ENCODE peak calls at places on chromosomes 7 and 10, in nine cellular contexts. Q is GM12865, R is WTC11, T is astrocyte of the spinal cord, U is Caco-2, I is AG04450, L is progenitor cell of endocrine pancreas, H is astrocyte of the cerebellum, E is endothelial cell. Z is an unnamed sample.

GRCh38 chr10:107553470-107553869 is 389.0 kb upstream of the SORCS1 start:
- DNase-seq in Q (peak), R (no peak), T (peak), U (no peak), I (no peak), L (no peak), H (peak), E (no peak), Z (no peak)

GRCh38 chr7:35430547-35431153 is 176.8 kb upstream of the TBX20 start:
- DNase-seq in Q (peak), R (peak), T (no peak), U (no peak), I (no peak), L (no peak), H (no peak), E (no peak), Z (no peak)

GRCh38 chr7:29077181-29077580 is 69.2 kb downstream of the CPVL start:
- DNase-seq in Q (no peak), R (no peak), T (no peak), U (no peak), I (no peak), L (no peak), H (no peak), E (no peak), Z (no peak)

GRCh38 chr10:30063098-30063497 is 3.7 kb upstream of the JCAD start:
- DNase-seq in Q (no peak), R (no peak), T (peak), U (no peak), I (peak), L (no peak), H (no peak), E (no peak), Z (no peak)

GRCh38 chr7:151085329-151085690 is 965 bp upstream of the AGAP3 start:
- DNase-seq in Q (no peak), R (no peak), T (no peak), U (no peak), I (no peak), L (no peak), H (no peak), E (no peak), Z (no peak)

GRCh38 chr7:90804370-90804769 is 208.2 kb downstream of the CDK14 start:
- DNase-seq in Q (no peak), R (no peak), T (no peak), U (no peak), I (no peak), L (no peak), H (no peak), E (no peak), Z (no peak)

GRCh38 chr7:102101926-102102325 is 184.7 kb upstream of the SH2B2 start:
- DNase-seq in Q (no peak), R (no peak), T (no peak), U (no peak), I (no peak), L (no peak), H (no peak), E (no peak), Z (no peak)

GRCh38 chr7:80324032-80324431 is 187.8 kb downstream of the GNAT3 start:
- DNase-seq in Q (no peak), R (no peak), T (peak), U (no peak), I (no peak), L (no peak), H (peak), E (no peak), Z (no peak)

GRCh38 chr7:51949726-51950644 is 633.4 kb upstream of the COBL start:
- DNase-seq in Q (no peak), R (peak), T (peak), U (no peak), I (no peak), L (no peak), H (peak), E (no peak), Z (peak)

GRCh38 chr10:122648599-122649428 is 50.8 kb downstream of the C10orf120 start:
- DNase-seq in Q (peak), R (peak), T (peak), U (peak), I (peak), L (peak), H (peak), E (peak), Z (peak)

GRCh38 chr7:75727881-75728592 is 10.7 kb downstream of the HIP1 start:
- DNase-seq in Q (peak), R (no peak), T (peak), U (no peak), I (no peak), L (no peak), H (no peak), E (no peak), Z (no peak)

GRCh38 chr10:95790982-95791381 is 35.0 kb downstream of the ENTPD1 start:
- DNase-seq in Q (peak), R (no peak), T (no peak), U (no peak), I (no peak), L (no peak), H (no peak), E (no peak), Z (no peak)

DNA sequence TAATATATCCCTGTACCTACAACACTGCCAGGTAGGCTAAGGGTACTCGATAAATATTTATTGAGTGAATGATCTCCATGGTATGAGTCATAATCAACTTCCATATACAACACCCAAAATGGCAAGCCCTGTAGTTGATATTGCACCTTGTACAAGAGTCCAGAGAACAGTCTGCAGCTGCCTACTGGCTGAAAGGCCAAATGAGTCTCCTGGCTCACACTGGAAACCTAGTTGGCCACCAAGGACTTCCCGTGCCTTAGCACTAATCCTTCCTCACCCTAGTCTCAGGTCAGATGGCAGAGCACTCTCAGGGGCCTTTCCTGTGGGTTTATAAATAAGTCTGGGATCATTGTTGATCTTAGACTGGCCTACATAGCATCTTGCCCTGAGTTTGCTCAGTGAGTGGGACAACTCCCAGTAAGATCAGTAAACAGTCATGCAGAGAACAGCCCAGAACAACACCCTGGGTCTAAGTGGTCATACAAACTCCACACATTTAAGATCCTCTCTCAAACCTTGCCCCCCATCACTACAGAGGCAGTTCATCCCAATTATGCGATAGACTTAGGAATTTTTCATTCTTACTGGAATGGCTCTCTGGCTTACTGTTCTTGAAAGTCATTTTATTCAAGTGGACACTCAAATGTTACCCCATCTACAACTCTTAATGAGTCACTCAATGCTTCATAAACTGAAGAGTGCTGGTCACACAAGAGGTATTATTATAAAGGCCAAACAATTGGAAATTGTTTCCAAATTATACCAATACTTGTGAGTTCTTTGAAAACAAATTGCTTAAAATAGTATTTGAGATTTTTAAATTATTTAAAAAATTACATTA is 14.7 kb upstream of the SLC16A9 start:
- DNase-seq in Q (no peak), R (no peak), T (no peak), U (no peak), I (no peak), L (no peak), H (no peak), E (no peak), Z (no peak)
- TF ChIP-seq CTCF in Q (no peak), R (no peak), T (no peak), U (no peak), I (no peak), L (no peak), H (no peak), E (no peak), Z (no peak)

GRCh38 chr10:89221919-89222318 is 14.8 kb upstream of the CH25H start:
- DNase-seq in Q (no peak), R (no peak), T (no peak), U (no peak), I (no peak), L (no peak), H (no peak), E (no peak), Z (no peak)

GRCh38 chr10:89219512-89220218 is 12.5 kb upstream of the CH25H start:
- DNase-seq in Q (no peak), R (no peak), T (no peak), U (no peak), I (no peak), L (no peak), H (no peak), E (no peak), Z (no peak)

GRCh38 chr10:89228962-89229361 is 21.8 kb upstream of the CH25H start:
- DNase-seq in Q (no peak), R (no peak), T (no peak), U (no peak), I (no peak), L (no peak), H (no peak), E (no peak), Z (no peak)

GRCh38 chr10:89228136-89228535 is 21.0 kb upstream of the CH25H start:
- DNase-seq in Q (no peak), R (no peak), T (no peak), U (no peak), I (no peak), L (no peak), H (no peak), E (no peak), Z (no peak)

DNA sequence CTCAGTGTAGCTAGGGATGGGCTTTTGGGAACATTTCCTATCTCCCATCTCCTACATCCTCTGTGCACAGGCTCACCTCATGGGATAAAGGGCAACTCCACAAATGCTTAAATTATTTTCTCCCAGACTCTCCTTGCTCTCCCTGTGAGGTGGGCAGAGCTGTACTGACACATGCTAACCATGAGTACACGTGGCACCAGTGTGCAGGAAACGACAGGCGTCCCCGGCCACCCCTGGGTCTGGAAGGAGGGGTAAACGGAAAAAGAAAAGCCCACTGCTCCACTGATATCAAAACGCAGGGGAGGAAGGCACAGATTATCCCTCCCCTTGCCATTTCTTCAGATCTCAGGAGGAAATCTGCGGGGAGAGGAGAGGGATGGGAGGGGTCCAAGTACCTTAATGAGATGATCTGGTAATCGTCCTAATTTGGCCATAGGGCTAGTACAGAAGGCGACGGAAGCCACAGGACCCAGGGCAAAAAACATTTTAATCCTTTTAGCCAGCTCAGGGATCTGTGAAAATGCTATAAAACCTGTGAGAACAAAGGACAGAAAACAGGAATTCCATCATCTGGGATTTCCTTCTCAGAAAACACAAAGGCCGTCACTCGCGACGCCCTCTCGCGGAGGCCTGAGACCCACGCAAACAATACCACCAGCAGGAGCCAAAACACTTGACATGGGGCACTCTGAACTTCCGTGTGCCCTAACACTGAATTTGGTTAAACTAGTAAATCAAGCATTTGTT is 17.8 kb upstream of the CH25H start:
- DNase-seq in Q (no peak), R (no peak), T (no peak), U (no peak), I (no peak), L (no peak), H (no peak), E (peak), Z (no peak)
- TF ChIP-seq CTCF in Q (no peak), R (no peak), T (peak), U (no peak), I (no peak), L (peak), H (peak), E (peak), Z (peak)

GRCh38 chr10:62297857-62298256 is 29.2 kb upstream of the RTKN2 start:
- DNase-seq in Q (no peak), R (no peak), T (no peak), U (no peak), I (no peak), L (no peak), H (no peak), E (no peak), Z (no peak)
- TF ChIP-seq CTCF in Q (no peak), R (no peak), T (no peak), U (no peak), I (no peak), L (no peak), H (no peak), E (no peak), Z (no peak)

DNA sequence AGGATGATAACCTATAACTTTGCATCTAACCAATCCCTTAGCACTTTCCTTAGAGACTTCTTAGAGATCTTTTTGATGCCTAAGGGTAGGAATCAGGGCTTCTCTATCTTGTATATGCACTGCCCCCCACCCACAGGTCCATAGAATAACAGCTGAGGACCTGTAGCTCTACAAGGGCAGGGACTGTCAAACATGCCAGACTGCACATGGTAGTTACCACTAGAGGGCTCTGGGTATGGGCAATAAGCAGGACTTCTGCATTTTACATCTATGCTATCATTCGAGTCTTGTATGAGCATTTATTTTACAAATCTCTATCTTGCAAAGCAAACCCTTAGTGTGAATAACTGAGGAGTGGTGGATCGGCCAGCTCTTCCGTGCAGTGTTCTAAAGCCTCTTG is 219.1 kb downstream of the WDR11 start:
- DNase-seq in Q (peak), R (peak), T (no peak), U (peak), I (no peak), L (no peak), H (no peak), E (peak), Z (no peak)
- TF ChIP-seq CTCF in Q (peak), R (peak), T (no peak), U (peak), I (no peak), L (peak), H (no peak), E (peak), Z (peak)

DNA sequence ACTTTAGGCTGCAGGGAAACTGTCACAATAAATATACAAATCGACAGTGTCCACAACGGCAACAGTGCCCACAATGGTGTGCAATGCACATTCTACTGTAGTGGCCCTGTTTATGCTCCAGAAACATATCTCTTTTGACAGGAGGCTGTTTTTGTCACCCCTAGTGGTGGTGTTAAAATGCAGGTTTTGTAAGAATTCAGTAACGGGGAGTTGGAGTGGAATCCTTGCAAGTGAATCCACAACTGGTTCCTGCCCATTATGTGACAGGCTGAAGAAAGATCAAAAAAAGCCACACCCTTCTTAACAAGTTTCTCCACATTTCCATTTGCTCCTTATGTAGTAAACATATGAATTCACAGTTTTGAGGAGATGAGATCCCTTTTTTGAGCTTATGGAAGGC is 58.5 kb downstream of the BEND7 start:
- DNase-seq in Q (no peak), R (no peak), T (no peak), U (no peak), I (no peak), L (no peak), H (no peak), E (no peak), Z (no peak)
- TF ChIP-seq CTCF in Q (peak), R (peak), T (no peak), U (no peak), I (no peak), L (peak), H (no peak), E (no peak), Z (peak)

DNA sequence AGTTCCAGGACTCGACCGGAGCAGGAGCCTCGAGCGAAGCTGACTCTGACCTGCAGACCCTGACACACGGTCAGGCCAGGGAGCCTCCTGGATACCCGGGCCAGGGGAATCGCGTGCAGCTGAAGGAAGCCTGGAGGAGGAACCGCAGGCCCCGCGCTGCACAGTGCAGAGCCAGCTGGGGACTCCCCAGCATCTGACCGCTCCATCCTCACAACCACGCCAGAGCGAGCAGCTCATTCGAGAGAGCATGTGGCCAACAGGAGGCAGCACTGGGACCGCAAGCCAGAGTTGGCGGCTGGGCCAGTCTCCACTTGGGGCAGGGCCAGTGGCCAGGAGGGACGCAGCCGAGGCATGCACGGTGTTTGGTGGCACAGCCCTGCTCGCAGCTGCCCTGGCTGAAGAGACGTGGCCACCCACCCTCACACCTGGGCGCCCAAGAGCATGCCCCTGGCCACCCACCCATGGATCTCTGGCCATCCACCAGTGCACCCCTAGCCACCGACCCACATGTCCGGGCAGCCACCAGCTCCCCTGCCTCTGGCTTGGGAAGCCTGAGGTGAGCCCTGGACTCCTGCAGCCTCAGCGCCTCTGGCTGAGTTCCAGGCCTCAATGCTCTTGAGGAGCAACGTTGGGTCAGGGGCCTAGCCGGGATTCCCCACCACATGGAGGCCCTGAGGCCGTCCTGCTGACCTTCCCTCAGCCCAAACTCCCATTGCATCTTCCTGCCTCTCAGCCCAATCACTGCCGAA is 213.9 kb downstream of the ELFN1 start:
- DNase-seq in Q (no peak), R (peak), T (no peak), U (no peak), I (no peak), L (no peak), H (no peak), E (no peak), Z (no peak)
- TF ChIP-seq CTCF in Q (no peak), R (no peak), T (peak), U (no peak), I (no peak), L (no peak), H (no peak), E (no peak), Z (no peak)

DNA sequence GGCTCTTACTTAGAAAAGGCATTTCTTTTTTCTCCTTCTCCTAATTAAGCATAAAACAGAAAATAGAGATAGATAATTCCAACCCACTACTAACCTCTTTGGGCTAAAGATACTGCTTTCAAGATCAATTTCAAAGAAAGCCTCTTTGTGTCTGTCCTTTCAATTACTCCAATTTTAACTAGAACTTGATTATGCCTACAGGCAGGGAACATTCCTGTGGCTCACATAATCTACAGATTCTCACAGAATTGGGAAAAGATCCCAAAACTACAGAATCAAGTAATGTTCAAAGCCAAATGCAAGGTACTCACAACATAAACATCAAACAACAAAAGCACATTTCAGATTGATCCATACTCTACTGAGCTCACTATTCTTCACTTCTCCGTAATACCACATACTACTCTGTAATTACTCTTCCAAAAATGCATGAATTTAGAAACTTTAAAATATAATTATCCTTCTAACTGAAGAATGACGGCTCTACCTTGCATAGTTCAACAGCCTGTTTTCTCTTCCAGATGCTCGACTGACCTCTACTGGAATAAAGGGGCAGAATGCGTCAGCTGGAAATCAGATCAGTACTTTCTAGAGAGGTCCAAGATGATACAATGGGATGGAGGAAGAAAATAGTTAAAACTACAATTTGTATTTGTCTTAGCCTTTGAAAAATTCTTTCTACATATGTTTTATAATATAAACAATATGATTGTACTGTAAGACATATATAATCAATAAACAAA is 3.9 kb downstream of the MTERF1 start:
- DNase-seq in Q (no peak), R (no peak), T (no peak), U (no peak), I (no peak), L (no peak), H (no peak), E (no peak), Z (no peak)
- TF ChIP-seq CTCF in Q (no peak), R (no peak), T (peak), U (no peak), I (peak), L (peak), H (peak), E (no peak), Z (peak)

GRCh38 chr10:128115356-128115755 is 10.9 kb downstream of the MKI67 start:
- DNase-seq in Q (no peak), R (no peak), T (no peak), U (no peak), I (no peak), L (no peak), H (no peak), E (no peak), Z (no peak)

GRCh38 chr10:128116187-128116586 is 10.0 kb downstream of the MKI67 start:
- DNase-seq in Q (no peak), R (no peak), T (no peak), U (no peak), I (no peak), L (no peak), H (no peak), E (no peak), Z (no peak)

GRCh38 chr10:128121750-128122412 is 4.3 kb downstream of the MKI67 start:
- DNase-seq in Q (no peak), R (no peak), T (no peak), U (no peak), I (no peak), L (no peak), H (no peak), E (no peak), Z (no peak)

GRCh38 chr10:128113026-128113425 is 13.2 kb downstream of the MKI67 start:
- DNase-seq in Q (no peak), R (no peak), T (no peak), U (no peak), I (no peak), L (no peak), H (no peak), E (peak), Z (no peak)

GRCh38 chr10:128116851-128117615 is 9.2 kb downstream of the MKI67 start:
- DNase-seq in Q (no peak), R (peak), T (no peak), U (no peak), I (no peak), L (no peak), H (no peak), E (peak), Z (no peak)
- TF ChIP-seq CTCF in Q (no peak), R (peak), T (peak), U (no peak), I (no peak), L (peak), H (peak), E (peak), Z (peak)

GRCh38 chr7:67631496-67631895 is 634.9 kb downstream of the TYW1 start:
- DNase-seq in Q (no peak), R (no peak), T (no peak), U (no peak), I (no peak), L (no peak), H (no peak), E (no peak), Z (no peak)

GRCh38 chr7:67636363-67637355 is 640.0 kb downstream of the TYW1 start:
- DNase-seq in Q (no peak), R (peak), T (no peak), U (no peak), I (no peak), L (no peak), H (no peak), E (no peak), Z (no peak)
- TF ChIP-seq CTCF in Q (no peak), R (no peak), T (no peak), U (no peak), I (no peak), L (peak), H (no peak), E (no peak), Z (peak)

Z was measured in neural crest cell.